ENCODE peak calls at places on chromosomes 12 and 14, in four cellular contexts. D, P, X and W are unnamed samples. For H3K4me1, the result is how much of the 10 kb centered on the place peaks cover.

GRCh38 chr12:99611117-99611516 is 36.4 kb upstream of the GARIN6 start:
- DNase-seq in D (no peak), P (no peak), X (no peak), W (peak)

GRCh38 chr12:22287776-22288621 is 46.5 kb downstream of the ST8SIA1 start:
- DNase-seq in X (no peak), D (peak), P (no peak), W (peak)

GRCh38 chr12:49335118-49335954 is 1.7 kb downstream of the C1QL4 start:
- DNase-seq in P (no peak), X (no peak), D (no peak), W (no peak)

GRCh38 chr14:51860836-51861583 is 598 bp downstream of the GNG2 start:
- DNase-seq in P (no peak), D (no peak), X (no peak), W (peak)

GRCh38 chr14:68612049-68612448 is 180.8 kb downstream of the ZFP36L1 start:
- DNase-seq in P (peak), D (no peak), X (peak), W (no peak)

GRCh38 chr12:15276088-15276698 is 46.1 kb upstream of the PTPRO start:
- DNase-seq in P (no peak), X (no peak), D (no peak), W (peak)

GRCh38 chr12:56806303-56806702 is 43.2 kb downstream of the HSD17B6 start:
- DNase-seq in P (no peak), X (no peak), D (no peak), W (no peak)

GRCh38 chr14:101223561-101224162 is 320.1 kb upstream of the RTL1 start:
- DNase-seq in X (no peak), P (no peak), D (no peak), W (no peak)

GRCh38 chr12:42557586-42558172 is 31.9 kb downstream of the PRICKLE1 start:
- DNase-seq in X (no peak), P (peak), D (no peak), W (no peak)

GRCh38 chr14:68249534-68250517 is 430.2 kb downstream of the RAD51B start:
- DNase-seq in D (no peak), X (no peak), P (no peak), W (peak)

GRCh38 chr14:61429316-61429715 is 107.9 kb downstream of the PRKCH start:
- DNase-seq in P (no peak), X (no peak), D (no peak), W (no peak)

GRCh38 chr12:92105110-92105509 is 40.5 kb downstream of the BTG1 start:
- DNase-seq in X (no peak), P (no peak), D (no peak), W (no peak)
- H3K4me1 ChIP-seq in X (under half), P (under half), D (half or more), W (under half)

GRCh38 chr12:54421873-54422250 is 2.8 kb upstream of the ITGA5 start:
- DNase-seq in X (no peak), D (no peak), P (no peak), W (no peak)
- H3K4me1 ChIP-seq in X (half or more), D (under half), P (half or more), W (under half)

GRCh38 chr12:9036227-9036626 is 46.9 kb downstream of the KLRG1 start:
- DNase-seq in P (no peak), X (no peak), D (no peak), W (no peak)
- H3K4me1 ChIP-seq in P (under half), X (under half), D (half or more), W (under half)

GRCh38 chr14:42513837-42514236 is 907.2 kb downstream of the LRFN5 start:
- DNase-seq in X (no peak), D (no peak), P (no peak), W (no peak)

GRCh38 chr14:42523656-42524055 is 917.0 kb downstream of the LRFN5 start:
- DNase-seq in P (no peak), D (no peak), X (no peak), W (no peak)

GRCh38 chr14:42517786-42518530 is 911.3 kb downstream of the LRFN5 start:
- DNase-seq in X (no peak), P (no peak), D (no peak), W (no peak)
- H3K4me1 ChIP-seq in X (under half), P (under half), D (under half), W (under half)

GRCh38 chr12:53389702-53390101 is 9.7 kb downstream of the SP1 start:
- DNase-seq in D (no peak), X (no peak), P (no peak), W (no peak)
- H3K4me1 ChIP-seq in D (under half), X (half or more), P (half or more), W (under half)

GRCh38 chr12:31029466-31029865 is 44.2 kb upstream of the DDX11 start:
- DNase-seq in D (no peak), X (no peak), P (no peak), W (no peak)

GRCh38 chr12:31031951-31032335 is 41.7 kb upstream of the DDX11 start:
- DNase-seq in X (no peak), P (no peak), D (no peak), W (no peak)

GRCh38 chr12:31033681-31034080 is 40.0 kb upstream of the DDX11 start:
- DNase-seq in P (no peak), D (no peak), X (no peak), W (no peak)

GRCh38 chr12:31033146-31033545 is 40.5 kb upstream of the DDX11 start:
- DNase-seq in D (no peak), P (no peak), X (no peak), W (no peak)

DNA sequence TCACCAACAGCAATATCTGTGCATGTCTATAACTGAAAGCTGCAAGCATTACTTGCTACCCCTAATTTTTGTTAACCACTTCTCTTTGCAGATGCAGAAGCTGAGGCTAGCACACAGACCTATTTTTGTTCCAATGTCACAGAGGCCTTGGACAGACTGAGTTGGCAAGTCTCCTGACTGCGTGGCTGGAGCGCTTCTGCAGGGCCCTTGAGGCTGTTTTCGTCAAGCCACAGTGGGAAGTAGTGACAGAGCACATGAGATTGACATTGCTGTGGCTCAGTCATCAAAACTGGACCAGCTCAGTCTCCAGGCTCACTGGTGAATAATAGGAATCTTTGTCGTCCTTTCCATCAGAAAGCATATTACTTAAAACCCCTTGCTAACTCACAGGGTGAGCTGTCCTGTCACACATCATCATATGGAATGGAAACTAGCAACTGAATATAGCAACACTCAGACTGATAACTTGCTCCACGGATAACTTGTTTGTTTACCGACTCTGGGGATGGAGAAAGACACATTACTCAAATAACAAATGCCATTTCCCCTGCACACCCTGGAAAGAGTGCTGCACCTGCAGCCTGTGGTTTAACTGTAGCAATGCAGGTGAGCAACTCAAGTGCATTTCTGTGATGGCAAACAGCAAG is 43.6 kb upstream of the DDX11 start:
- DNase-seq in P (peak), X (peak), D (no peak), W (no peak)
- H3K4me1 ChIP-seq in P (under half), X (half or more), D (under half), W (under half)

GRCh38 chr12:54371328-54372112 is 7.2 kb upstream of the GPR84 start:
- DNase-seq in P (peak), D (no peak), X (peak), W (no peak)

GRCh38 chr12:54369597-54370217 is 5.4 kb upstream of the GPR84 start:
- DNase-seq in P (peak), D (no peak), X (no peak), W (no peak)

GRCh38 chr12:54368709-54369596 is 4.7 kb upstream of the GPR84 start:
- DNase-seq in P (peak), X (peak), D (peak), W (peak)

GRCh38 chr12:54372113-54372806 is 8.0 kb upstream of the GPR84 start:
- DNase-seq in D (no peak), P (no peak), X (no peak), W (no peak)

DNA sequence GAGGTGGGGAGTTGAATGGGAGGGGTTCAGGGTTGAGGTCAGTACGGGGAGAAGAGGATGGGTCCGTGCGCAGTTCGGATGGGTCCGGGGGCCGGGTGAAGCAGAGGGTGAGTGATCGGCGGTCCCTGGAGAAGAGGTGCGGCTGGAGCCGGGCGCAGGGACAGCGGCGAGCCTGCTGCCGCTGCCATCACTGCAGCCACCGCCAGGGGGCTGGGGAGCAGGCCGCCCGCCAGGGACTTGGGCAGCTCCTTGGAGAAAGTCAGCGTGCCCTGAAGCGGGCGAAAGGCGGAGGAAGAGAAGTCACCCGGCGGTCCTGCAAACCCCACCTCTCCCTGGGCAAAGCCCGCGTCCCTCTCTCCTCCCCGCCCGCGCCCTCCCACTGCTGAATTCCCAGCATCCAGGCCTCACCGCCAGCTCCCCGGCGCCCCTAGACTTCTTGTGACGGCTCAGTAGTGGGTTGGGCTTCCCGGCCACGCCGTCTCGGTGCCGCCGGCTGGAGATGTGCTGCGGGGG is 6.0 kb upstream of the GPR84 start:
- DNase-seq in X (peak), P (peak), D (no peak), W (peak)
- H3K4me1 ChIP-seq in X (half or more), P (half or more), D (under half), W (under half)

GRCh38 chr14:92523752-92524151 is 10.2 kb downstream of the RIN3 start:
- DNase-seq in D (no peak), X (no peak), P (no peak), W (no peak)
- H3K4me1 ChIP-seq in D (under half), X (under half), P (under half), W (under half)

GRCh38 chr12:47082283-47082962 is 2.7 kb upstream of the AMIGO2 start:
- DNase-seq in X (no peak), P (no peak), D (no peak), W (no peak)
- H3K4me1 ChIP-seq in X (half or more), P (under half), D (half or more), W (half or more)

DNA sequence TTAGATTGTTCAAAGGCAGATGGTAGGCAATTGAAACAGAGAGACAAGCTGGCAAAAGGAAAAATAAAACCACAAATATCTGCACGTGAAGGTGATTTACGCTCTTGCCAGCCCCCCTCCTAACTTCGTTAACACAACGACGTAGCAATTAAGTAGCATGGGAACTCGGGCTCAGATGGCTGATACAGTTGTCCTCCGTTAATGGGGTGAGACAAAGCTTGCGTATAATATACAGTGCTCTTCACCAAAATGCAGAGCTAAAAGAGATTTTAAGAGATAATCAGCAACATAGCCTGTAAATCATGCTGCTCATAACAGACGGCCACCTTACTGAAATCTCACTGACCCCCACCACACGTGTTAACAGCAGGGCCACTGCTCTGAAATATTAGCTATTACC is 22.9 kb downstream of the ETV6 start:
- DNase-seq in X (no peak), P (no peak), D (no peak), W (no peak)
- H3K4me1 ChIP-seq in X (half or more), P (half or more), D (under half), W (under half)